ENCODE peak calls at places on chromosome 7, in four cellular contexts. M is RWPE2, R is OCI-LY7, P is heart right ventricle. C is an unnamed sample. For H3K36me3, the result is how much of the 10 kb centered on the place peaks cover.

GRCh38 chr7:85525661-85526060 is 338.8 kb upstream of the SEMA3D start:
- DNase-seq in R (no peak), M (no peak), P (no peak), C (no peak)

GRCh38 chr7:131692131-131692960 is 135.9 kb upstream of the PODXL start:
- DNase-seq in R (peak), M (no peak), P (peak), C (peak)

GRCh38 chr7:55065511-55066229 is 46.9 kb downstream of the EGFR start:
- DNase-seq in P (no peak), M (no peak), R (no peak), C (peak)

GRCh38 chr7:102220929-102221850 is 65.5 kb upstream of the SH2B2 start:
- DNase-seq in M (no peak), R (no peak), P (no peak), C (no peak)

GRCh38 chr7:51020944-51021343 is 238.2 kb upstream of the GRB10 start:
- DNase-seq in R (no peak), M (no peak), P (no peak), C (no peak)

GRCh38 chr7:47549397-47549796 is 32.5 kb downstream of the TNS3 start:
- DNase-seq in R (no peak), M (no peak), P (no peak), C (no peak)

GRCh38 chr7:142024547-142024946 is 28.9 kb downstream of the MGAM start:
- DNase-seq in P (no peak), M (no peak), R (no peak), C (no peak)

GRCh38 chr7:96675548-96675947 is 34.1 kb downstream of the SEM1 start:
- DNase-seq in M (no peak), P (no peak), R (no peak), C (no peak)

GRCh38 chr7:45974540-45975360 is 53.7 kb upstream of the IGFBP3 start:
- DNase-seq in M (no peak), R (no peak), P (no peak), C (no peak)

GRCh38 chr7:17599733-17600685 is 301.6 kb downstream of the AHR start:
- DNase-seq in M (no peak), P (no peak), R (no peak), C (no peak)

GRCh38 chr7:104137971-104138370 is 69.8 kb downstream of the ORC5 start:
- DNase-seq in M (no peak), R (no peak), P (no peak), C (no peak)

GRCh38 chr7:92155108-92155755 is 21.0 kb upstream of the CYP51A1 start:
- DNase-seq in M (no peak), R (no peak), P (no peak), C (no peak)

DNA sequence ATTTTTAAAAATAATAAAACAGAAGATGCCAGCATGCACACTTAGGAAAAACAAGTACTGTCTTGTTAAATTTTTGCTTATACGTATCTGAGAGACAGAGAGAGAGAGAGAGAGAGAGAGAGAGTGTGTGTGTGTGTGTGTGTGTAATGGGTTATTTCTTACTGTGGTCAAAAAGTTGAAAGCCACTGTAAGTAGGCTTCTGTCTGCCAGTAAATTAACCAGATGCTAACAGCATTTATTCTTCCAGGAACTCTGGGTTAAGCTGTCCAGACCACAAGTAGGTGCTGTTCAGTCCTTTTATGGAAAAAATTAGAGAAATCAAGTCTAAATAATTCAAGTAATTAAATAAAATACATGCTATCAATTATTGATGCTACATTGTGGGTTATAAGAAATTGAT is 39.7 kb downstream of the RNF32 start:
- DNase-seq in P (no peak), M (no peak), R (no peak), C (no peak)
- H3K36me3 ChIP-seq in P (under half), M (under half), R (half or more), C (half or more)

DNA sequence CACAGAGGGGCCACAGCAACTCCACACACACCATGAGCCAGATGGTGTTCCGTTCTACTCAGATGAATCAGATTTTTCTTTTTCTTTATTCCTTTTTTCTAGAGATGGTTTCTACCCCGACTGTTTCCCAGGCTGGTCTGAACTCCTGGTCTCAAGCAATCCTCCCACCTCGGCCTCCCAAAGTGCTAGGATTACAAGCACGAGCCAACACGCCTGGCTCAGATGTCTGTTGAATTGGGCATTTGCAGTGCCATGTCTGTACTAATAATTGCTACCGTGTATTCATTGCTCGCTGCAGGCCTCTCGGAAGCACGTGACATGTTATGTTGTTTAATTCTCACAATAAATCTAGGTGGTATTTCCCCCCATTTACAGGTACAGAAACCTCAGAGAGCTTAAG is 67.2 kb downstream of the RABGEF1 start:
- DNase-seq in R (no peak), M (no peak), P (no peak), C (no peak)
- H3K36me3 ChIP-seq in R (half or more), M (half or more), P (under half), C (half or more)

GRCh38 chr7:22108151-22108845 is 162.6 kb upstream of the CDCA7L start:
- DNase-seq in P (no peak), M (no peak), R (no peak), C (no peak)
- H3K36me3 ChIP-seq in P (under half), M (under half), R (under half), C (under half)

GRCh38 chr7:106878748-106879439 is 13.8 kb downstream of the PIK3CG start:
- DNase-seq in P (no peak), M (no peak), R (no peak), C (no peak)
- H3K36me3 ChIP-seq in P (under half), M (under half), R (half or more), C (under half)

GRCh38 chr7:2218444-2218785 is 14.3 kb downstream of the MAD1L1 start:
- DNase-seq in P (no peak), M (peak), R (no peak), C (no peak)
- H3K36me3 ChIP-seq in P (under half), M (half or more), R (half or more), C (half or more)

C was measured in NT2/D1.